ENCODE peak calls at places on chromosomes 6 and 20, in nine cellular contexts. V is fibroblast of lung; C is transverse colon; S is adrenal gland; Z is endodermal cell; W is GM23338; X is keratinocyte; Q is testis; I is CD8-positive, alpha-beta memory T cell. R is an unnamed sample. For H3K4me1 and H3K27me3, the result is how much of the 10 kb centered on the place peaks cover.

GRCh38 chr20:20204326-20204725 is 152.0 kb downstream of the CFAP61 start:
- DNase-seq in V (no peak), C (no peak), S (no peak), Z (no peak), W (no peak), X (no peak), Q (no peak), I (no peak), R (no peak)

GRCh38 chr6:104843196-104843595 is 16.5 kb downstream of the HACE1 start:
- DNase-seq in V (no peak), C (no peak), S (no peak), Z (no peak), W (no peak), X (no peak), Q (no peak), I (no peak), R (no peak)

GRCh38 chr6:43496370-43497128 is 13.6 kb downstream of the LRRC73 start:
- DNase-seq in V (peak), C (no peak), S (peak), Z (peak), W (peak), X (peak), Q (peak), I (no peak), R (no peak)

GRCh38 chr6:146598785-146599405 is at the start of gene ADGB:
- DNase-seq in V (peak), C (peak), S (peak), Z (peak), W (peak), X (no peak), Q (peak), I (no peak), R (peak)

GRCh38 chr6:11042025-11042749 is 1.9 kb downstream of the ELOVL2 start:
- DNase-seq in V (no peak), C (no peak), S (no peak), Z (peak), W (no peak), X (no peak), Q (no peak), I (no peak), R (no peak)

GRCh38 chr6:80332013-80332412 is 225.5 kb downstream of the BCKDHB start:
- DNase-seq in V (no peak), C (no peak), S (no peak), Z (peak), W (no peak), X (no peak), Q (no peak), I (no peak), R (no peak)

GRCh38 chr6:142871910-142872331 is 73.1 kb downstream of the HIVEP2 start:
- DNase-seq in V (peak), C (peak), S (peak), Z (no peak), W (no peak), X (no peak), Q (peak), I (peak), R (no peak)

GRCh38 chr20:37294262-37294981 is 5.0 kb downstream of the MANBAL start:
- DNase-seq in V (peak), C (no peak), S (no peak), Z (no peak), W (no peak), X (no peak), Q (no peak), I (no peak), R (no peak)

GRCh38 chr6:63764318-63764916 is 128.8 kb downstream of the PHF3 start:
- DNase-seq in V (peak), C (no peak), S (no peak), Z (no peak), W (peak), X (no peak), Q (no peak), I (no peak), R (no peak)

GRCh38 chr6:15962449-15962764 is 166.5 kb upstream of the MYLIP start:
- DNase-seq in V (peak), C (no peak), S (no peak), Z (no peak), W (peak), X (no peak), Q (no peak), I (no peak), R (no peak)

GRCh38 chr6:167930300-167930699 is 67.2 kb upstream of the KIF25 start:
- DNase-seq in V (peak), C (no peak), S (peak), Z (no peak), W (no peak), X (no peak), Q (no peak), I (no peak), R (no peak)

GRCh38 chr20:32780749-32781402 is 18.7 kb downstream of the DNMT3B start:
- DNase-seq in V (no peak), C (no peak), S (no peak), Z (peak), W (peak), X (no peak), Q (no peak), I (no peak), R (no peak)

GRCh38 chr6:28757429-28758045 is 166.2 kb downstream of the TRIM27 start:
- DNase-seq in V (no peak), C (no peak), S (no peak), Z (peak), W (peak), X (no peak), Q (no peak), I (no peak), R (no peak)

GRCh38 chr6:80969439-80969838 is 783.0 kb downstream of the TENT5A start:
- DNase-seq in V (peak), C (no peak), S (no peak), Z (no peak), W (no peak), X (no peak), Q (no peak), I (no peak), R (no peak)

GRCh38 chr6:142938510-142938909 is 6.5 kb downstream of the HIVEP2 start:
- DNase-seq in V (no peak), C (no peak), S (no peak), Z (no peak), W (no peak), X (no peak), Q (no peak), I (no peak), R (no peak)

GRCh38 chr6:106773956-106774629 is 144.7 kb downstream of the QRSL1 start:
- DNase-seq in V (no peak), C (no peak), S (no peak), Z (no peak), W (no peak), X (no peak), Q (no peak), I (no peak), R (no peak)

GRCh38 chr20:24492031-24492607 is 22.7 kb downstream of the SYNDIG1 start:
- DNase-seq in V (no peak), C (no peak), S (no peak), Z (peak), W (peak), X (no peak), Q (no peak), I (no peak), R (no peak)

GRCh38 chr6:4134841-4135664 is at the start of gene ECI2:
- DNase-seq in V (peak), C (peak), S (peak), Z (no peak), W (peak), X (no peak), Q (no peak), I (peak), R (no peak)

GRCh38 chr6:107729098-107729497 is 95.0 kb downstream of the SCML4 start:
- DNase-seq in V (no peak), C (no peak), S (no peak), Z (peak), W (peak), X (no peak), Q (no peak), I (no peak), R (no peak)

GRCh38 chr20:36167826-36168634 is 13.5 kb downstream of the EPB41L1 start:
- DNase-seq in V (peak), C (no peak), S (peak), Z (no peak), W (no peak), X (no peak), Q (no peak), I (no peak), R (no peak)

GRCh38 chr6:30942338-30943060 is 1.7 kb downstream of the MUCL3 start:
- DNase-seq in V (peak), C (peak), S (peak), Z (peak), W (peak), X (peak), Q (peak), I (no peak), R (peak)

GRCh38 chr6:166582258-166582657 is 4.2 kb downstream of the RAMACL start:
- DNase-seq in V (peak), C (no peak), S (no peak), Z (no peak), W (no peak), X (no peak), Q (no peak), I (no peak), R (no peak)
- H3K27ac ChIP-seq in V (peak), C (no peak), S (no peak), Z (no peak), W (no peak), X (no peak), Q (no peak), I (no peak), R (no peak)

GRCh38 chr6:36656441-36656840 is 22.1 kb upstream of the CDKN1A start:
- DNase-seq in V (peak), C (no peak), S (no peak), Z (no peak), W (no peak), X (no peak), Q (no peak), I (no peak), R (no peak)

GRCh38 chr6:36657942-36658544 is 20.5 kb upstream of the CDKN1A start:
- DNase-seq in V (peak), C (no peak), S (no peak), Z (no peak), W (no peak), X (no peak), Q (no peak), I (no peak), R (no peak)

GRCh38 chr6:36651659-36652379 is 26.7 kb upstream of the CDKN1A start:
- DNase-seq in V (no peak), C (no peak), S (no peak), Z (no peak), W (no peak), X (no peak), Q (no peak), I (no peak), R (no peak)

GRCh38 chr6:36657265-36657664 is 21.2 kb upstream of the CDKN1A start:
- DNase-seq in V (no peak), C (no peak), S (no peak), Z (no peak), W (no peak), X (no peak), Q (no peak), I (no peak), R (no peak)

GRCh38 chr6:36655073-36655847 is 23.3 kb upstream of the CDKN1A start:
- DNase-seq in V (peak), C (no peak), S (no peak), Z (no peak), W (no peak), X (no peak), Q (no peak), I (no peak), R (no peak)
- H3K4me1 ChIP-seq in V (under half), C (under half), S (under half), Z (under half), W (under half), X (under half), Q (under half), I (under half), R (under half)

DNA sequence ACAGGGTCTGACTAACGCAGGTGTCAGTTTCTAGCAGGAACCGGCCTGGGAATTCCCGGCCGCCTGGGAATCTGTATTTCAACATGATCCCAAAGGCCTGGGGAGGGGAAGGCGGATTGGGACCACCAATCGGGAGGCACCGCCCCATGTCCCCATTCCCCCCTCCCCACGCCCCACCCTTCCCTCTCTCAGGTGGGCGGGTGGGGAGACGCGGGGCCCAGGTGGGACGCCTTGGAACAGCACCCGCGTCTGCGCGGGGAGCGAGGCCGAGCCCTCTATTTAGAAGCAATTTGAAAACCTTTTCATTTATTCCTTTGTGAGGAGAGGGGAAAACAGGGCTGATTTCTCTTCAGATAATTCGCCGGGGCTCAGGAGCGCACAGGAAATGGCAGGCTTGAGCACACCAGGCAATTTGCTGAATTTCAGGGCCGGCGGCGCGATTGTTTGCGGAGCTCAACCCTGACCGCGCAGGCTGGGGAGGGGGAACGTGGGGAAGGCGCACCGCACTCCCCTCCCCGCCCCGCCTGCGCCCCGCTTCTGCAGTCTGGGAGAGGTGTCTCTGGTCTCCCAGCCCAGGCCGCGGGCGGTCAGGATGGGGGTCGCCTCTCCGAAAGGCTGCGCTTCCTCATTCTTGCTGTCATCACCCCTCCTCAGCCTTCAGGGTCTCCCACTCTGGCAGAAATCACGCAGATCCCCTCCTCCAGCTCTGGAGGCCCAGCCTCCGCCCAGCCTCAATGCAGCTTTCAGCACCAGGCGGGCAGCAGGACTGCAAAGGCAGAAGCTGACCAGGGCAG is 170.1 kb downstream of the GRM4 start:
- DNase-seq in V (no peak), C (no peak), S (no peak), Z (peak), W (peak), X (no peak), Q (no peak), I (no peak), R (peak)
- H3K27me3 ChIP-seq in V (under half), C (under half), S (under half), Z (under half), W (under half), X (under half), Q (under half), I (under half), R (under half)

GRCh38 chr20:14234666-14235295 is 102.6 kb downstream of the FLRT3 start:
- DNase-seq in V (peak), C (no peak), S (no peak), Z (no peak), W (no peak), X (peak), Q (no peak), I (no peak), R (no peak)
- H3K27ac ChIP-seq in V (no peak), C (no peak), S (no peak), Z (no peak), W (no peak), X (peak), Q (no peak), I (no peak), R (no peak)

DNA sequence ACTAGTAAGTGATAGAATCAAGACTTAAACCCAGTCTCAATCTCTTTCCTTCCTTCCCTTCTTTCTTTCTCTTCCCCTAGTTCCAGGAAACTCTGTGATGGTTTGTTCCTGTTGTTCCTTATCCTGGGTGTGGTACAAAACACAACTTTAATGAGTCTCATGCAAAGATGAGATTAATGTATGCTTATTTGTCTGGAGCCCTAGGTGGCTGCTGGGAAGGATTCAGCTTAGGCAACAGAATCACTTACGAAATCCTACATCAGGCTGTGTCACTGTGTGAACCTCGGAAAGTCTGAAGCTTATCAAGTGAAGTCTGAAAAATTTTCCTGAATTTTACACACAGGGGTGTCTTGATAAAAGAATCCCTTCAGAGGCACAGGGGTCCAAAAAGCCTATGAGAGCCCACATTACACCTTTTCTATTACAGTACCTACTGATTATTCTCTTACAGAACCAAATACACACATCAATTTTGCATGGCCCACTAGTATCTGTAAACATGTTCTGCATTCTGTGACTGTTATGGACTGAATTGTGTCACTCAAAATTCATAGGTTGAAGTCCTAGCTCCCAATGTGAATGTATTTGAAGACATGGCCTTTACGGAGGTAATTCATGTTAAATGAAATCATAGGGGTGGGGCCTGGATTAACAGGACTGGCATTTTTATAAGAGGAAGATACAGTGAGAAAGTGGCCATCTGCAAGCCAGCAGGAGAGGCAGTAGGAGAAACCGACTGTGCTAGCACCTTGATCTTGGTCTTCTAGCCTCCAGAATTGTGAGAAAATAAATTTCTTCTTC is 144.7 kb downstream of the MYB start:
- DNase-seq in V (no peak), C (no peak), S (peak), Z (no peak), W (no peak), X (no peak), Q (no peak), I (no peak), R (no peak)
- H3K4me1 ChIP-seq in V (under half), C (under half), S (under half), Z (under half), W (under half), X (under half), Q (under half), I (under half), R (under half)

GRCh38 chr6:84767591-84768201 is 3.3 kb upstream of the TBX18 start:
- DNase-seq in V (no peak), C (no peak), S (no peak), Z (no peak), W (no peak), X (no peak), Q (no peak), I (no peak), R (no peak)
- H3K27me3 ChIP-seq in V (half or more), C (half or more), S (half or more), Z (half or more), W (half or more), X (half or more), Q (under half), I (under half), R (half or more)

DNA sequence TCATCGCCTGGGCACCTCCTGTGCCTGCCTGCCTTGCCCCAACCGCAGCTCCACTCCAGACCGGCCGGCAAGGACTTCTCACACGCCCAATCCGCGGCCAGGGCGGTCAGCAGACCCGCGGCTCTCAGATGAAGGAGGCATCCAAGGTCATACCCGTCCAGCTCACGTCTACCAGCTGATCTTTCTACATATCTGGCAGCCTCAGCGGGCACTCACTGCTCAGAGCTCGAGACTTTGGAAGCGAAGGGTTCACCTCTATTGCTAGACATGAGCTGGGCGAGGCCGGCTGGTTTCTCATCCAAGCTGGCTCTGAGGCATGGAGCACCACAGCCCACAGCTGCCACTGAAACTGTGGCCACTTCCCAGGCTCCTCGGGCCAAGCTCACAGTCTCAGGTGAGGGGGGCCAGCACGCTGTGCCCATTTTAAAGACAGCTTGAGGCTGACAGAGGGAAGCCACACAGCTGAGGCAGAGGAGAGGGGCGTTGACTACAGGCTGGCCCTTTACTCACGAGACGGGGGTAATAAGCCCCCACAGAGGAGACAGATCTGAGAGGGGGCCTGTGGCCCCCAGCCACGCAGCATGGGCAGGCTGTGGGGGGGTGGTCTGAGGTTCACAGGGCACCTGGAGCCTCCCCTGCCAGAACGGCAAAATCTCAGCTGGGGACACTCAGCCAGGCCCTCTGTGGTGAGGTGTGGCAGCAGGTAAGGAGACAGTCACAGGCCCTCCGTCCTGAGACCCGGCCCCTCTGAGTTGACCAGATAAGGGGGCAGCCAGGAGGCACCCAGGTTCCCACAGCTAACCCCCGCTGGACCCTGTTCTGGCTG is 2.0 kb downstream of the LAMA5 start:
- DNase-seq in V (no peak), C (peak), S (peak), Z (peak), W (no peak), X (no peak), Q (peak), I (no peak), R (no peak)
- H3K27ac ChIP-seq in V (no peak), C (peak), S (peak), Z (no peak), W (peak), X (peak), Q (peak), I (no peak), R (peak)

GRCh38 chr20:34046330-34046729 is 52.6 kb downstream of the RALY start:
- DNase-seq in V (no peak), C (no peak), S (no peak), Z (no peak), W (no peak), X (no peak), Q (no peak), I (no peak), R (no peak)

GRCh38 chr20:34047010-34047687 is 53.4 kb downstream of the RALY start:
- DNase-seq in V (no peak), C (no peak), S (no peak), Z (no peak), W (no peak), X (no peak), Q (no peak), I (no peak), R (no peak)

GRCh38 chr20:34052414-34052813 is 58.7 kb downstream of the RALY start:
- DNase-seq in V (no peak), C (no peak), S (no peak), Z (no peak), W (no peak), X (no peak), Q (no peak), I (no peak), R (no peak)

GRCh38 chr20:34049897-34050695 is 56.4 kb downstream of the RALY start:
- DNase-seq in V (no peak), C (no peak), S (no peak), Z (no peak), W (no peak), X (no peak), Q (no peak), I (no peak), R (no peak)

GRCh38 chr20:34049389-34049788 is 55.7 kb downstream of the RALY start:
- DNase-seq in V (no peak), C (no peak), S (no peak), Z (no peak), W (no peak), X (no peak), Q (no peak), I (no peak), R (no peak)
- H3K4me1 ChIP-seq in V (under half), C (under half), S (under half), Z (under half), W (under half), X (under half), Q (under half), I (under half), R (under half)

R was measured in suprapubic skin.